ENCODE peak calls at places on chromosomes 7 and 10, in six cellular contexts. S is PC-9, L is GM20000, O is AG09319, K is lower leg skin, G is astrocyte. A is an unnamed sample.

GRCh38 chr10:85537561-85537960 is 829.0 kb downstream of the GRID1 start:
- DNase-seq in S (no peak), L (no peak), O (no peak), K (no peak), G (no peak), A (no peak)

GRCh38 chr10:75143353-75143752 is 31.9 kb downstream of the SAMD8 start:
- DNase-seq in S (no peak), L (no peak), O (no peak), K (no peak), G (peak), A (no peak)

GRCh38 chr7:71976670-71977069 is 435.5 kb downstream of the CALN1 start:
- DNase-seq in S (no peak), L (no peak), O (no peak), K (no peak), G (no peak), A (peak)

GRCh38 chr7:127066974-127067373 is 185.8 kb downstream of the GRM8 start:
- DNase-seq in S (no peak), L (no peak), O (no peak), K (no peak), G (no peak), A (no peak)

GRCh38 chr7:72441791-72442190 is 29.7 kb upstream of the CALN1 start:
- DNase-seq in S (no peak), L (no peak), O (no peak), K (no peak), G (no peak), A (no peak)

GRCh38 chr10:98446121-98446655 is 547 bp downstream of the HPS1 start:
- DNase-seq in S (peak), L (no peak), O (no peak), K (peak), G (peak), A (peak)

GRCh38 chr7:96308253-96308949 is 13.5 kb downstream of the SLC25A13 start:
- DNase-seq in S (peak), L (no peak), O (no peak), K (no peak), G (no peak), A (no peak)

GRCh38 chr10:72567884-72568283 is 58.0 kb downstream of the MICU1 start:
- DNase-seq in S (no peak), L (peak), O (no peak), K (no peak), G (no peak), A (no peak)

GRCh38 chr7:141550694-141551079 is 523 bp upstream of the AGK start:
- DNase-seq in S (no peak), L (peak), O (no peak), K (no peak), G (no peak), A (peak)

GRCh38 chr10:55183993-55184392 is 383.0 kb upstream of the PCDH15 start:
- DNase-seq in S (no peak), L (no peak), O (no peak), K (no peak), G (peak), A (no peak)

GRCh38 chr7:140645166-140645565 is 4.6 kb upstream of the DENND2A start:
- DNase-seq in S (no peak), L (peak), O (no peak), K (no peak), G (no peak), A (peak)

GRCh38 chr10:28679941-28680752 is 2.8 kb downstream of the BAMBI start:
- DNase-seq in S (no peak), L (no peak), O (no peak), K (peak), G (no peak), A (peak)
- TF ChIP-seq CTCF in S (no peak), L (no peak), O (no peak), K (no peak), G (peak), A (no peak)

GRCh38 chr7:150722403-150723065 is 6.1 kb downstream of the GIMAP1 start:
- DNase-seq in S (no peak), L (no peak), O (no peak), K (no peak), G (no peak), A (no peak)

GRCh38 chr7:150719960-150720891 is 3.8 kb downstream of the GIMAP1 start:
- DNase-seq in S (no peak), L (no peak), O (no peak), K (no peak), G (no peak), A (no peak)

GRCh38 chr7:150727381-150727780 is 9.8 kb upstream of the GIMAP5 start:
- DNase-seq in S (no peak), L (no peak), O (no peak), K (no peak), G (no peak), A (no peak)

GRCh38 chr7:150721970-150722373 is 5.6 kb downstream of the GIMAP1 start:
- DNase-seq in S (no peak), L (no peak), O (no peak), K (no peak), G (no peak), A (no peak)

DNA sequence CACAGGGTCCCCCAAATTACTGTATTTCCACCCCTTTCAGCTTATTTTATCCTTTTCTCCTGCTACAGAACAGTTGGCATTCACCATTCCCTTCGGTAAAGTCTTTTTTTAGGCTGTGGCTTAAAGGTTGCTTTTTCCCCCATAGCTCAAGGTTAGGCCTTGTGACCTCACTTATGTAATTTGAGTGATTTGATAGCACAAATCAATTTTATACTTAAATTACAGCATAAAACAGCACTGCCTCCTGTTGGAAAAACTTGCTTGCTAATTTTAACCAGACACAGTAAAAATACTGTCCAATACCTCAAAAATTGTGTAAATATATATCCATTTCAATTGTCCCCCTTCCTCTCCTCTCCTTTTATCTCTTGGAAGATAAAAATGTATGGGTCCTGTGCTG is 7.1 kb downstream of the GIMAP1 start:
- DNase-seq in S (no peak), L (no peak), O (no peak), K (no peak), G (no peak), A (no peak)
- TF ChIP-seq CTCF in S (no peak), L (no peak), O (no peak), K (no peak), G (no peak), A (no peak)

GRCh38 chr10:132407846-132408278 is 10.9 kb downstream of the PWWP2B start:
- DNase-seq in S (peak), L (no peak), O (no peak), K (peak), G (no peak), A (no peak)
- TF ChIP-seq CTCF in S (no peak), L (no peak), O (no peak), K (no peak), G (no peak), A (no peak)

DNA sequence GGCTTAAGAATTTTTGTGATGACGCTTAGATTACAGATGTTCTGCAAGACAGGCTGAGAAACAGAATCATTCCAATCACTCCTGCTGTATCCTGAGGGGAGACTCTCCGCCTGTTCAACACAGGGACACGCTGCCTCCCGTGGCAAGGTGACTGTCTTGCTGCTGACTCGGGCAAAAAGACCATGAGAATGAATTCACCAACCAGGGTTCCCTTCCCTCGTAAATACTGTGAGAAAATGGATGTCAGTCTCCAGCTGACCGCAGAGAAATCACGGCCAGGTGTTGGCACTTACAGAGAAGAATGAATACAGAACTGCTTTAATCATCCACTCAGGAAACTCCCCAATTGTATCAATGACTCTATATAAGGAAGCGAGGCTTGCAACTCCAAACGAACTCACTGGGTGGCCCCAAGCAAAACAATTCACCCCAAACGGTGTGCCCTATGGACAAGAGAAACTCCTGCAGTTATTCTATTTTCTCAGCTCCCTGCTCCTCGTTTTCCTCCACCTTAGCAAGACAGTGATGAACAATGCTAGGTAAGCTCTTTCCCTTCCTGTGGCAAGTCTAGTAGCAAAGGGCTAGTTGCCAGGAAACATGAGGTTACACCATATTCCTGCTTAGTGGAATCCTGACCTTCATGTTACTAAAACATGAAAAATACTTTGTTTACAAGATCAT is 22.8 kb downstream of the GNA12 start:
- DNase-seq in S (peak), L (peak), O (no peak), K (peak), G (peak), A (peak)
- TF ChIP-seq CTCF in S (peak), L (no peak), O (no peak), K (no peak), G (no peak), A (no peak)

GRCh38 chr7:26670841-26671240 is 193.5 kb downstream of the SKAP2 start:
- DNase-seq in S (no peak), L (no peak), O (no peak), K (no peak), G (no peak), A (no peak)
- TF ChIP-seq CTCF in S (no peak), L (no peak), O (no peak), K (no peak), G (no peak), A (no peak)

DNA sequence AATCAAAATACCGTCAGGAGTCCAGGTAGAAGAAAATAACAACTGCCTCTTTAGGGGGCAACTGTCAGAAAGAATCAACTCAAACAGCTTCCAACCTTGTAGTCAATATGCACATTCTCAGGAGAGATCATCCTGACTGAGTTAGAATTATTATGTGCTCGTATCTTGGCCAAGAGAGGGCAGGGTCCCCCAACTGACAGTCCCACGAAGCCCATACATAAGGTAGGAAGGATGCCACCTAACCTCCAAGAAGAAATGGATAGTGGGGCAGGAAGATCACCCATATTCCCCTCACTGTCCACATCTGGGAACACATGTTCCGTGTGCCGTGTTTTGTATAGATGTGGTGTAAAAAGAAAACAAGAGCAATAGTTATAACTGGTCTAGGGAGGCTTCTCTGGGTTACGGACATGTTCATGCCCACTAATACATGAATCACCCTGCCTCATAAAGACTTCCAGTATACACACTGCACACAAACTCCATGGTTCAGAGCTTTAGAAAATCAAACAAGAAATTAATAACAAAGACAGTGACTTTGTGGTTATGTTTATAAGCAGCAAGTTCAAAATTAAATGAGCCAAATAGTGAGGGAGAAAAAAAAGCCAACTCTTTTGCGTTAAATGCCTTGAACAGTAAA is 295.6 kb downstream of the FGFR2 start:
- DNase-seq in S (no peak), L (no peak), O (no peak), K (no peak), G (no peak), A (no peak)
- TF ChIP-seq CTCF in S (no peak), L (no peak), O (no peak), K (no peak), G (no peak), A (no peak)

GRCh38 chr7:43479543-43479942 is 103.4 kb upstream of the STK17A start:
- DNase-seq in S (no peak), L (no peak), O (no peak), K (no peak), G (no peak), A (no peak)
- TF ChIP-seq CTCF in S (no peak), L (no peak), O (no peak), K (no peak), G (no peak), A (no peak)

GRCh38 chr10:109650228-109650627 is 273.1 kb downstream of the XPNPEP1 start:
- DNase-seq in S (no peak), L (no peak), O (no peak), K (no peak), G (no peak), A (no peak)

GRCh38 chr10:109647627-109648026 is 275.7 kb downstream of the XPNPEP1 start:
- DNase-seq in S (no peak), L (no peak), O (no peak), K (no peak), G (no peak), A (no peak)
- TF ChIP-seq CTCF in S (no peak), L (no peak), O (no peak), K (no peak), G (no peak), A (no peak)

GRCh38 chr10:131981429-131982184 is at the start of gene BNIP3:
- DNase-seq in S (peak), L (peak), O (peak), K (peak), G (peak), A (peak)
- TF ChIP-seq CTCF in S (no peak), L (no peak), O (peak), K (no peak), G (no peak), A (no peak)

DNA sequence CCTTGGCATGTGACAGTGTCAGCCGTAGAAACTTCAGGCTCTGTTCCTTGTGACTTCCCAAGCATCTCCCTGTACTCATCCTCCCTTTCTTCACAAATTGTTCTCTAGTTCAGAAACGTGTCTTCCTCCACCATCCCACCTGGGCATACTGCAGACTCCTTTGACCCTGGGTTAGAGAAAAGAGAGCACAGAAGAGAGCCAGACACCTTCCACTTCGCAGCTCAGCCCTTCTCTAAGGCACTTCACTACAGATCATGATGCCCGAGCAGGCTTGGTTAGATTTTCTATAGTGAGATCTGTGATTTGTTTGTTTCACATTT is 70.6 kb downstream of the XPNPEP1 start:
- DNase-seq in S (no peak), L (no peak), O (no peak), K (no peak), G (no peak), A (no peak)
- TF ChIP-seq CTCF in S (peak), L (no peak), O (no peak), K (no peak), G (no peak), A (no peak)

A was measured in activated CD8-positive, alpha-beta T cell treated with anti-CD3 and anti-CD28 coated beads for 36 hours.